ENCODE peak calls at places on chromosomes 5 and 9, in ten cellular contexts. W is heart left ventricle, E is upper lobe of left lung, F is right lobe of liver, M is prostate gland, S is body of pancreas, A is esophagus squamous epithelium, R is A549, T is IMR-90, J is transverse colon. C is an unnamed sample.

GRCh38 chr5:149799119-149799623 is 69.1 kb downstream of the PPARGC1B start:
- DNase-seq in M (no peak), F (peak; percentile 64), S (peak; percentile 36), E (no peak), T (peak; percentile 90), W (no peak), R (peak; percentile 94), J (peak; percentile 74), A (no peak), C (no peak)

GRCh38 chr5:6556089-6556801 is 76.6 kb downstream of the NSUN2 start:
- DNase-seq in E (no peak), J (no peak), R (no peak), T (no peak), S (no peak), W (no peak), F (no peak), A (no peak), M (no peak), C (no peak)

GRCh38 chr9:84710701-84711397 is 41.3 kb downstream of the NTRK2 start:
- DNase-seq in E (no peak), A (no peak), S (no peak), M (no peak), W (no peak), J (no peak), R (no peak), T (no peak), F (no peak), C (no peak)

GRCh38 chr9:91799113-91799735 is 150.8 kb downstream of the ROR2 start:
- DNase-seq in J (no peak), A (no peak), W (no peak), T (no peak), S (no peak), M (no peak), R (no peak), F (peak; percentile 27), E (no peak), C (no peak)

GRCh38 chr9:131238402-131239021 is 37.8 kb downstream of the FAM78A start:
- DNase-seq in S (no peak), R (no peak), T (peak; percentile 56), J (no peak), M (no peak), F (no peak), W (no peak), E (no peak), A (no peak), C (peak; percentile 47)

GRCh38 chr9:10678010-10678409 is 65.2 kb upstream of the PTPRD start:
- DNase-seq in S (no peak), T (no peak), W (no peak), J (no peak), F (no peak), R (no peak), M (no peak), E (no peak), A (no peak), C (no peak)

GRCh38 chr9:112112941-112113399 is 62.1 kb downstream of the SUSD1 start:
- DNase-seq in S (peak; percentile 58), R (peak; percentile 51), A (no peak), M (peak; percentile 13), F (peak; percentile 60), E (peak; percentile 44), W (no peak), T (no peak), J (peak; percentile 49), C (no peak)

GRCh38 chr5:154421868-154422267 is 23.9 kb upstream of the SAP30L start:
- DNase-seq in A (no peak), W (no peak), F (no peak), M (no peak), R (no peak), S (no peak), E (no peak), T (peak; percentile 14), J (no peak), C (peak; percentile 43)

GRCh38 chr9:137006116-137007003 is 10.0 kb upstream of the CLIC3 start:
- DNase-seq in T (peak; percentile 9), F (no peak), J (no peak), A (no peak), R (no peak), S (no peak), W (no peak), M (no peak), E (no peak), C (no peak)

GRCh38 chr5:121019734-121020133 is 555.6 kb downstream of the PRR16 start:
- DNase-seq in M (no peak), R (no peak), S (no peak), F (no peak), W (no peak), A (no peak), E (no peak), T (no peak), J (no peak), C (no peak)

GRCh38 chr9:94931725-94932124 is 205.2 kb downstream of the AOPEP start:
- DNase-seq in F (no peak), R (no peak), J (no peak), A (no peak), W (no peak), S (no peak), M (no peak), E (no peak), T (no peak), C (no peak)

GRCh38 chr9:127825319-127826051 is 22.8 kb downstream of the FPGS start:
- DNase-seq in F (peak; percentile 85), S (peak; percentile 69), W (peak; percentile 77), E (peak; percentile 53), M (peak; percentile 41), T (no peak), R (peak; percentile 50), J (peak; percentile 59), A (no peak), C (peak; percentile 71)

GRCh38 chr9:127832248-127832647 is 22.2 kb downstream of the ENG start:
- DNase-seq in A (no peak), S (no peak), M (no peak), T (no peak), F (no peak), E (no peak), J (no peak), R (no peak), W (no peak), C (no peak)

GRCh38 chr9:127826253-127826913 is 23.7 kb downstream of the FPGS start:
- DNase-seq in M (no peak), S (no peak), J (no peak), E (no peak), T (no peak), R (no peak), A (no peak), F (no peak), W (no peak), C (no peak)

GRCh38 chr9:127829205-127829935 is 25.1 kb downstream of the ENG start:
- DNase-seq in A (no peak), W (no peak), M (no peak), J (no peak), S (no peak), R (no peak), T (no peak), F (no peak), E (no peak), C (no peak)

GRCh38 chr9:127828262-127829031 is 25.8 kb downstream of the FPGS start:
- DNase-seq in J (peak; percentile 79), E (peak; percentile 85), R (peak; percentile 87), M (peak; percentile 53), W (peak; percentile 93), T (peak; percentile 51), S (peak; percentile 84), A (no peak), F (peak; percentile 83), C (peak; percentile 80)
- TF ChIP-seq POLR2A in J (peak; percentile 57), E (peak; percentile 80), R (peak; percentile 24), M (peak; percentile 72), W (no peak), T (no peak), S (peak; percentile 33), A (no peak), F (peak; percentile 87), C (no peak)

DNA sequence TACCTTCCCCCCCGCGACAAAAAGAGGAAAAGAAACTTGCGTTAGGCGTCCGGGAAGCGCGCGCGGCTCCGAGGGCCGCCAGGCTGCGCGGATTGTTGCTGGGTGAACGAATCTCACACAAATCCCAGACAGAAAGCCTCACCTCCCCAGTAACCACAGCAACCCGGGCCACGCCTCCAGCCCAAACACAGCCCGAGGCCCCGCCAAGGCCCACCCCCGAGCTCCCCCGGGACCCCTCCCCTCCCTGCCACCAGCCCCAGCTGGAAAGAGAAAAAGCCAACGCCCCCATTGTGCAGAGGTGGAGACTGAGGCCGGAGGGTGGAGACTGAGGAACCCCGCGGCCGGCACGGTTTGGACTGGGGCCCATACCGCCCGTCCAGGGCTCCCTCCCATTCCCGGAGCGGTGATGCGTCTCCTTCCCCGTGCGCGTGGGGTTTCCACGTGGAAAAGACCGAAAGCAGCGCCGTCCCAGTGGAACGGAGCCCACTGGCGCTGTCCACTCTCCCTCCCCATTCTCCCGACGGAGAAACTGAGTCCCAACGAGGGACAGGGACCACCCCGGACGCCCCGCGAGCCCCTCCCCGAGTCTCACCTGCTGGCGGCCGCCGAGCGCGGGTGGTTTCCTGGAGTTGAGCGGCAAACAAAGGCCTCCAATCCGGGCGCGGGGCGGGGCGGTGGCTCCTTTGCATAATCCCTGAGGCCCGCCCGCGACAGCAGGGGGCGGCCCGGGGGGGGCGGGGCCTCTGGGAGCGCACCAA is 10.2 kb upstream of the AKNA start:
- DNase-seq in W (peak; percentile 98), E (peak; percentile 98), T (peak; percentile 86), M (peak; percentile 97), R (peak; percentile 96), S (peak; percentile 98), F (peak; percentile 98), J (peak; percentile 99), A (peak; percentile 90), C (peak; percentile 99)
- TF ChIP-seq POLR2A in W (no peak), E (peak; percentile 65), T (peak; percentile 55), M (peak; percentile 77), R (peak; percentile 11), S (peak; percentile 86), F (peak; percentile 85), J (peak; percentile 92), A (peak; percentile 64), C (peak; percentile 78)

GRCh38 chr9:36572515-36573418 is at the start of gene MELK:
- DNase-seq in M (peak; percentile 56), S (peak; percentile 69), E (peak; percentile 78), J (peak; percentile 87), W (peak; percentile 90), R (peak; percentile 95), T (peak; percentile 61), F (peak; percentile 83), A (no peak), C (peak; percentile 76)
- TF ChIP-seq POLR2A in M (peak; percentile 29), S (no peak), E (peak; percentile 18), J (peak; percentile 25), W (no peak), R (peak; percentile 95), T (no peak), F (peak; percentile 49), A (no peak), C (peak; percentile 12)

DNA sequence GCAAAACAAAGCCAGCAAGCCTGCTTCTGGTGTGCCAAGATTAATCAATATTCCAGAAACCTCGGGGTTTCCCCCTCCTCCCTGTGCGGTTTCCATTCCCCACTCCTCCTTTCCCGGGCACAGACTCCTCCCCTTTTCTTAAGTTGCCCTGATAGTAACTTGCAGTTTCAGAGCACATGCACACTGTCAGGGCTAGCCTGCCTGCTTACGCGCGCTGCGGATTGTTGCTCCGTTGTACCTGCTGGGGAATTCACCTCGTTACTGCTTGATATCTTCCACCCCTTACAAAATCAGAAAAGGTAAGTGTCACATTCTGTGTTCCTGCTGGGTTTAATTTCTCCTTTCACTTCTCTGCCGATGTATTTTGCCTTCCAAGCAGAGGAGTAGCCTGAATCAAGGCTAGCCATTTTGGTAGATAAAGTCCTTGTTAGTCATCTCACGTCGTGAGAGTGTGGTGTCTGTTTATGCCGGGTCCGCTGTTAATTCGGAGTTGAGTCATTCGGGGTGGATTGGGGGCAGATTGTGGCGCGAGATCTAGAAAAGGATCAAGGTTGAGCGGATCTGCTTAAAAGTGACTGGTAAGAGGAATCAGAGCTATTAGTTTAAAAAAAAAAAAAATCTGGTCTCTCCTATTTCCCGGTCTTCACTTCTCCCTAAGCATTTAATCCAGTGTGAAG is at the start of gene SLC1A3:
- DNase-seq in J (peak; percentile 22), R (peak; percentile 10), S (peak; percentile 35), W (no peak), M (peak; percentile 74), A (no peak), F (peak; percentile 54), E (peak; percentile 76), T (peak; percentile 68), C (no peak)
- TF ChIP-seq POLR2A in J (peak; percentile 38), R (no peak), S (no peak), W (no peak), M (peak; percentile 75), A (peak; percentile 20), F (peak; percentile 62), E (peak; percentile 36), T (no peak), C (no peak)

C was measured in Peyer's patch.